ENCODE peak calls at places on chromosome 9, in ten cellular contexts. H is heart left ventricle, L is brain microvascular endothelial cell, S is body of pancreas, U is GM23338, Q is right cardiac atrium, F is ovary, D is gastrocnemius medialis, W is aorta, E is tibial nerve. G is an unnamed sample.
A peak's percentile ranks its signal among the peaks of the same experiment; 100 is the strongest.

GRCh38 chr9:101443358-101443757 is 7.8 kb upstream of the ALDOB start:
- DNase-seq in D (no peak), S (peak; percentile 97), F (no peak), H (peak; percentile 65), E (no peak), U (no peak), Q (peak; percentile 82), L (no peak), W (no peak), G (no peak)

GRCh38 chr9:113675475-113675941 is 200.6 kb upstream of the ZNF618 start:
- DNase-seq in Q (peak; percentile 78), L (peak; percentile 99), U (no peak), W (peak; percentile 86), D (peak; percentile 7), S (peak; percentile 66), F (peak; percentile 33), E (peak; percentile 23), H (peak; percentile 71), G (peak; percentile 71)

GRCh38 chr9:99807276-99807852 is 14.3 kb upstream of the NR4A3 start:
- DNase-seq in Q (peak; percentile 84), E (no peak), S (peak; percentile 77), W (peak; percentile 73), H (peak; percentile 70), D (no peak), L (peak; percentile 61), F (peak; percentile 81), U (peak; percentile 86), G (no peak)

GRCh38 chr9:36716496-36716895 is 143.8 kb downstream of the MELK start:
- DNase-seq in H (no peak), L (peak; percentile 18), S (no peak), D (no peak), E (no peak), W (no peak), F (no peak), U (no peak), Q (no peak), G (no peak)

GRCh38 chr9:81621111-81621510 is 68.2 kb downstream of the TLE1 start:
- DNase-seq in E (no peak), W (no peak), L (no peak), F (no peak), H (no peak), D (no peak), S (no peak), U (no peak), Q (no peak), G (no peak)

GRCh38 chr9:129278391-129279237 is 100.6 kb upstream of the IER5L start:
- DNase-seq in W (peak; percentile 31), F (peak; percentile 15), Q (no peak), L (peak; percentile 62), D (no peak), U (peak; percentile 71), E (peak; percentile 7), S (no peak), H (peak; percentile 3), G (peak; percentile 56)

GRCh38 chr9:83649515-83649914 is 26.6 kb downstream of the IDNK start:
- DNase-seq in F (no peak), L (no peak), H (no peak), Q (peak; percentile 46), W (no peak), S (no peak), E (no peak), U (peak; percentile 45), D (no peak), G (no peak)

GRCh38 chr9:34988218-34989055 is 1.1 kb upstream of the DNAJB5 start:
- DNase-seq in H (peak; percentile 58), Q (peak; percentile 77), F (no peak), U (peak; percentile 73), E (no peak), D (no peak), S (no peak), W (peak; percentile 71), L (no peak), G (no peak)

GRCh38 chr9:71681708-71682268 is 86.5 kb downstream of the CEMIP2 start:
- DNase-seq in W (no peak), H (no peak), L (peak; percentile 37), E (no peak), F (no peak), S (no peak), D (no peak), U (no peak), Q (no peak), G (no peak)

GRCh38 chr9:32486839-32487562 is 39.0 kb downstream of the RIGI start:
- DNase-seq in Q (no peak), L (peak; percentile 64), U (no peak), D (no peak), E (no peak), H (no peak), W (no peak), S (no peak), F (no peak), G (no peak)

GRCh38 chr9:73183917-73184861 is 32.5 kb downstream of the ANXA1 start:
- DNase-seq in S (no peak), H (no peak), E (no peak), D (no peak), W (no peak), L (no peak), Q (no peak), U (peak; percentile 54), F (no peak), G (no peak)

GRCh38 chr9:75889577-75889976 is 896 bp upstream of the PCSK5 start:
- DNase-seq in U (peak; percentile 14), E (no peak), W (no peak), Q (no peak), S (peak; percentile 8), F (peak; percentile 28), D (no peak), L (no peak), H (no peak), G (no peak)

GRCh38 chr9:99896119-99896518 is 10.3 kb upstream of the STX17 start:
- DNase-seq in L (no peak), S (no peak), W (no peak), F (no peak), H (no peak), D (no peak), E (no peak), Q (no peak), U (no peak), G (no peak)

GRCh38 chr9:92974161-92974661 is 26.9 kb downstream of the FGD3 start:
- DNase-seq in U (no peak), W (no peak), F (no peak), H (no peak), S (peak; percentile 65), E (no peak), Q (no peak), D (no peak), L (no peak), G (no peak)

GRCh38 chr9:38067892-38068615 is 973 bp downstream of the SHB start:
- DNase-seq in F (no peak), U (peak; percentile 38), H (no peak), L (no peak), W (peak; percentile 63), Q (peak; percentile 79), D (no peak), S (no peak), E (no peak), G (no peak)

GRCh38 chr9:38066907-38067610 is 2.0 kb downstream of the SHB start:
- DNase-seq in Q (peak; percentile 85), U (peak; percentile 45), F (peak; percentile 60), W (peak; percentile 81), H (peak; percentile 69), S (peak; percentile 71), E (no peak), D (no peak), L (no peak), G (no peak)

GRCh38 chr9:38068866-38069628 is at the start of gene SHB:
- DNase-seq in H (peak; percentile 89), E (peak; percentile 56), W (peak; percentile 87), L (peak; percentile 43), D (peak; percentile 70), F (peak; percentile 75), S (peak; percentile 87), Q (peak; percentile 94), U (peak; percentile 79), G (no peak)

GRCh38 chr9:38067611-38067891 is 1.5 kb downstream of the SHB start:
- DNase-seq in U (peak; percentile 43), L (no peak), D (no peak), Q (no peak), F (peak; percentile 28), S (peak; percentile 31), W (peak; percentile 67), E (no peak), H (peak; percentile 36), G (no peak)

GRCh38 chr9:38068616-38068865 is 486 bp downstream of the SHB start:
- DNase-seq in E (no peak), Q (peak; percentile 84), F (no peak), D (no peak), L (no peak), H (peak; percentile 51), S (peak; percentile 42), U (peak; percentile 51), W (no peak), G (no peak)
- H3K27me3 ChIP-seq in E (no peaks in the 10 kb centered on the region), Q (no peaks in the 10 kb centered on the region), F (no peaks in the 10 kb centered on the region), D (no peaks in the 10 kb centered on the region), L (no peaks in the 10 kb centered on the region), H (no peaks in the 10 kb centered on the region), S (no peaks in the 10 kb centered on the region), U (peaks cover 30% of the 10 kb centered on the region), W (no peaks in the 10 kb centered on the region), G (no peaks in the 10 kb centered on the region)

DNA sequence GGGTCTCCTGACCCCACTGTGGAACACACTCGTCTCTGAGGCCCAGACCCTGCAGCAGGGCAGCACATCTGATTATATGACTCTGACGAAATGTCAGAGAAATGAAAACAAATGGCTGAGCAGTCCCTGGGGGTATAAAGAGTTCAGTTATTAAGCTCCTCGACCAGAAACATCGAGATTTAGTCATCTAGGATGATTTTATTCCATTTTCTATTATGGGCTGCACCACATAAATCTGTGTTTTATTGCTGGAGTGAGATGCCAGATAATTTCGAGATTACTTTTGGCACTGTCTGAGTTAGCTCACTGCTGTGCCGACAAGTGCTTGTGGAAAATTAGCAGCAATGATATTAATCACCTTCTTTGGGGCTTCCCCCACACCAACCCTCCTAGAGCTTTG is 495.6 kb downstream of the DMAC1 start:
- DNase-seq in Q (no peak), S (no peak), L (no peak), D (no peak), W (no peak), H (no peak), U (no peak), E (no peak), F (no peak), G (no peak)
- H3K27me3 ChIP-seq in Q (no peaks in the 10 kb centered on the region), S (no peaks in the 10 kb centered on the region), L (no peaks in the 10 kb centered on the region), D (no peaks in the 10 kb centered on the region), W (no peaks in the 10 kb centered on the region), H (no peaks in the 10 kb centered on the region), U (no peaks in the 10 kb centered on the region), E (no peaks in the 10 kb centered on the region), F (no peaks in the 10 kb centered on the region), G (no peaks in the 10 kb centered on the region)

GRCh38 chr9:135568026-135568425 is 6.5 kb downstream of the PAEP start:
- DNase-seq in U (no peak), E (no peak), S (no peak), L (no peak), Q (no peak), D (no peak), H (no peak), F (no peak), W (no peak), G (no peak)
- H3K27me3 ChIP-seq in U (no peaks in the 10 kb centered on the region), E (no peaks in the 10 kb centered on the region), S (peaks cover 4% of the 10 kb centered on the region), L (no peaks in the 10 kb centered on the region), Q (no peaks in the 10 kb centered on the region), D (peaks cover 14% of the 10 kb centered on the region), H (peaks cover 22% of the 10 kb centered on the region), F (no peaks in the 10 kb centered on the region), W (no peaks in the 10 kb centered on the region), G (no peaks in the 10 kb centered on the region)

DNA sequence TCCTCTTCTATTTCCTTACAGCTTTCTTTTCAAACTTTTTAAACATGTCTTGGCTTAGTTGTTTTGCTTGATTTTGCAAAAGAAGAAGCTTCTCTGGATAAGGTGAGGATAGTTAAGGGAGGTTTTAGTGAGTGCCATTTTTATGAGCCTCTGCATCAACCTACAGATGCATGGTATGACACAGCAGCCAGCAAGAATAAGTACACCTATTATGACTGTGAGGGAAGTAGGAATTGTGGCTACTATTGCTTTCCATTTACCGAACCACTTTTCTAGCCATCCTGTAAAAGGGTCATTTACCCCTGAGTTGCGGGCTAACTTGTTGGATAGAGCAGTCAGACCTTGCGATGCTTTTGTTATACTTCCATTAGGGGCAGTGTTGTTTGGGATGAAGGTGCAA is 7.0 kb upstream of the TUT7 start:
- DNase-seq in L (no peak), E (no peak), F (no peak), W (no peak), S (no peak), D (no peak), H (no peak), U (no peak), Q (no peak), G (no peak)
- H3K27me3 ChIP-seq in L (no peaks in the 10 kb centered on the region), E (no peaks in the 10 kb centered on the region), F (no peaks in the 10 kb centered on the region), W (no peaks in the 10 kb centered on the region), S (no peaks in the 10 kb centered on the region), D (no peaks in the 10 kb centered on the region), H (no peaks in the 10 kb centered on the region), U (no peaks in the 10 kb centered on the region), Q (no peaks in the 10 kb centered on the region), G (no peaks in the 10 kb centered on the region)